ENCODE peak calls at places on chromosomes 4 and X, in eight cellular contexts. K, X, D, N, G, M, H and A are unnamed samples. For H3K4me1 and H3K9me3, the result is how much of the 10 kb centered on the place peaks cover.

GRCh38 chr4:5746829-5747745 is 36.1 kb downstream of the EVC start:
- DNase-seq in K (no peak), X (no peak), D (no peak), N (no peak), G (no peak), M (no peak), H (peak), A (no peak)

GRCh38 chr4:144355809-144356757 is 215.6 kb upstream of the GYPA start:
- DNase-seq in K (no peak), X (no peak), D (no peak), N (peak), G (peak), M (peak), H (peak), A (no peak)

GRCh38 chr4:69026974-69027373 is 69.3 kb upstream of the UGT2B7 start:
- DNase-seq in K (no peak), X (no peak), D (no peak), N (no peak), G (no peak), M (no peak), H (no peak), A (no peak)

GRCh38 chr4:11039494-11040142 is 355.1 kb upstream of the CLNK start:
- DNase-seq in K (no peak), X (no peak), D (no peak), N (no peak), G (no peak), M (no peak), H (no peak), A (no peak)

GRCh38 chr4:139242511-139243051 is 37.4 kb downstream of the MGARP start:
- DNase-seq in K (no peak), X (no peak), D (no peak), N (no peak), G (no peak), M (no peak), H (peak), A (no peak)

GRCh38 chr4:4333265-4333706 is 43.2 kb downstream of the ZBTB49 start:
- DNase-seq in K (no peak), X (peak), D (no peak), N (no peak), G (no peak), M (no peak), H (peak), A (no peak)

GRCh38 chr4:76212851-76213414 is 691 bp downstream of the SCARB2 start:
- DNase-seq in K (peak), X (no peak), D (no peak), N (no peak), G (peak), M (no peak), H (peak), A (no peak)

GRCh38 chrX:99914676-99915075 is 495.4 kb downstream of the PCDH19 start:
- DNase-seq in K (no peak), X (no peak), D (no peak), N (no peak), G (no peak), M (no peak), H (no peak), A (no peak)

GRCh38 chrX:139542652-139543051 is 12.1 kb downstream of the F9 start:
- DNase-seq in K (no peak), X (no peak), D (no peak), N (no peak), G (no peak), M (no peak), H (no peak), A (no peak)

GRCh38 chrX:42491145-42491907 is 286.6 kb downstream of the PPP1R2C start:
- DNase-seq in K (no peak), X (no peak), D (no peak), N (no peak), G (no peak), M (no peak), H (no peak), A (no peak)

GRCh38 chr4:185840953-185841352 is 29.0 kb upstream of the SORBS2 start:
- DNase-seq in K (no peak), X (no peak), D (no peak), N (no peak), G (no peak), M (no peak), H (no peak), A (no peak)

DNA sequence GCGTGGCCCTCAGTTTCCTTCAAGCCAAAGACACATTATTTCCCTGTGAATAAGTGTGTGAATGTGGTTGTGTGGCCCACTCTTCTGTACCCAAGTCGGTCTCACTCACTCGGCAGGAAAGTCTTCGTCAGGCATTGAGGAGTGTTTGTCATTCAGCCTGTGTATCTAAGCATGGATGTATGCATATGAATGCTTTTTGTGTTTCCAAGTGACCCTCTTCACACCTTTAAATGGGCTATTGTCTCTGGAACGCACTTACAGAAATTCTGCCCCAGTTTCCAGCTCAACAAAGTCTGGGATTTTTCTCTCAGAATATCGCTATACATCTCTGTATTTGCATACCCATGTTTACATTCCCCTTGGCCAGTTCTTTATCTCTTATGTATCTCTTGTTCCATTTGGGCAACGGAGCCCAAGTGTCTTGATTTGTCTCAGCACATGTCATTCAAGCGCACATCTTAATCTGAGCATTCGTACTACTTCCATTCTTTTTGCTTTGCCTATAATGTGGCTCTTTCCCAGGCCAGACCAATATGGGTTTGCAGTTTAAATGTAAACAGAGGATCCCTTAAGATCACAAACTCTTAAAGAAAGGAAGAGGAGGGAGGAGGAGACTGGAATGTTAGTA is 4.8 kb downstream of the BCOR start:
- DNase-seq in K (no peak), X (no peak), D (no peak), N (no peak), G (no peak), M (no peak), H (no peak), A (no peak)
- H3K4me3 ChIP-seq in K (no peak), X (no peak), D (no peak), N (no peak), G (no peak), M (no peak), H (no peak), A (no peak)

DNA sequence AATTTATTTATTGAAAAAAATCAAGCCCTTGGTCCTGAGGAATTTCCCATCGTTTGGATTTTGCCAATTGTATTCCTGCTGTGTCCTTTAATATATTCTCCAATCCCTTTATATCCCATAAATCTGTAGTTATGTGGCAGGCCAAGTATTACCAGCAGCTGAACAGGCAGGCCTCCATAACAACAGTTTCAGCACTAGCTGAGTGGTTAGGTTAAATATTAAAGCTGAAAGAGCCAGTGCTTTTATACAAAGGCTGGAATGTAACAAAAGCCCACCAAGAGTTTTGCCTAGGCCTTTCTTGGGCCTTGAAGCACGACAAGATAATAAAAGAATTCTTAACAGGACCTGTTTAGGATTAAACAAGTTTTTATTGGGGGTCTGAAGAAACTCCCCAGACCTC is 366.6 kb upstream of the GALNT7 start:
- DNase-seq in K (no peak), X (no peak), D (no peak), N (no peak), G (no peak), M (no peak), H (no peak), A (no peak)
- H3K4me1 ChIP-seq in K (under half), X (under half), D (under half), N (under half), G (under half), M (under half), H (under half), A (under half)

GRCh38 chrX:153499876-153500275 is 5.1 kb downstream of the BGN start:
- DNase-seq in K (no peak), X (no peak), D (no peak), N (no peak), G (no peak), M (no peak), H (no peak), A (peak)

GRCh38 chrX:153499258-153499657 is 4.5 kb downstream of the BGN start:
- DNase-seq in K (no peak), X (no peak), D (no peak), N (no peak), G (no peak), M (no peak), H (no peak), A (no peak)

GRCh38 chrX:153501530-153501929 is 6.8 kb downstream of the BGN start:
- DNase-seq in K (no peak), X (no peak), D (no peak), N (no peak), G (no peak), M (no peak), H (no peak), A (peak)

GRCh38 chrX:153502131-153502530 is 7.4 kb downstream of the BGN start:
- DNase-seq in K (no peak), X (no peak), D (no peak), N (no peak), G (no peak), M (no peak), H (no peak), A (no peak)

DNA sequence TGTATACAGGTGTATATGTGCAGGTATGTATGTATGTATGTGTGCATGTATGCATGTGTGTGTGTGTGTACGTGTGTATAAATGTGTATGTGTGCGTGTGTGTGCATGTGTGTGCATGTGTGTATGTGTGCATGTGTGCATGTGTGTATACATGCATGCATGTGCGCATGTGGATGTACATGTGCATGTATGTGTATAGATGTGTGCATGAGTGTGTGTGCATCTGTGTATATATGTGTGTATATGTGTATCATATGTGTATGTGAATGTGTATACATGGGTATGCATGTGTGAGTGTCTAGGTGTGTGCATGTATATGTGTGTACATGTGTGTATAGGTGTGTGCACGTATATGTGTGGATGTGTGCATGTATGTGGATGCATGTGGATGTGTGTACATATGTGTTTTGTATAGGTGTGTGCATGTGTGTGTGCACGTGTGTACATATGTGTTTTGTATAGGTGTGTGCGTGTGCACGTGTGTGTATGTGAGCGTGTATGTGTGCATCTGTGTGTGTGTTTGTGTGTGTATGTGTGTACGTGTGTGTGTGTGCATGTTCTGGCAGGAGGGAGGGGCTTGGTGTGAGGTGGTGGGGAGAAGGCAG is 6.0 kb downstream of the BGN start:
- DNase-seq in K (no peak), X (no peak), D (no peak), N (no peak), G (no peak), M (no peak), H (no peak), A (no peak)
- H3K9me3 ChIP-seq in K (under half), X (under half), D (under half), N (under half), G (under half), M (under half), H (under half), A (under half)

GRCh38 chrX:108019382-108019857 is 25.4 kb upstream of the VSIG1 start:
- DNase-seq in K (no peak), X (no peak), D (no peak), N (no peak), G (no peak), M (no peak), H (no peak), A (no peak)

GRCh38 chrX:108020631-108021030 is 24.2 kb upstream of the VSIG1 start:
- DNase-seq in K (no peak), X (no peak), D (no peak), N (peak), G (no peak), M (no peak), H (peak), A (no peak)

GRCh38 chrX:108022491-108023089 is 22.3 kb upstream of the VSIG1 start:
- DNase-seq in K (no peak), X (no peak), D (no peak), N (no peak), G (no peak), M (no peak), H (no peak), A (no peak)

GRCh38 chrX:108018659-108019381 is 26.0 kb upstream of the VSIG1 start:
- DNase-seq in K (no peak), X (no peak), D (no peak), N (no peak), G (no peak), M (no peak), H (no peak), A (no peak)
- H3K4me3 ChIP-seq in K (no peak), X (no peak), D (no peak), N (no peak), G (no peak), M (no peak), H (no peak), A (no peak)

GRCh38 chr4:23851455-23851854 is 38.4 kb downstream of the PPARGC1A start:
- DNase-seq in K (no peak), X (no peak), D (no peak), N (no peak), G (no peak), M (no peak), H (no peak), A (no peak)

GRCh38 chr4:23853986-23854385 is 35.9 kb downstream of the PPARGC1A start:
- DNase-seq in K (no peak), X (no peak), D (no peak), N (no peak), G (no peak), M (no peak), H (no peak), A (no peak)

GRCh38 chr4:23857353-23857752 is 32.5 kb downstream of the PPARGC1A start:
- DNase-seq in K (no peak), X (no peak), D (no peak), N (no peak), G (no peak), M (no peak), H (peak), A (no peak)

GRCh38 chr4:23855912-23856605 is 33.8 kb downstream of the PPARGC1A start:
- DNase-seq in K (no peak), X (no peak), D (no peak), N (no peak), G (no peak), M (no peak), H (peak), A (no peak)

GRCh38 chr4:23856630-23857029 is 33.2 kb downstream of the PPARGC1A start:
- DNase-seq in K (peak), X (peak), D (no peak), N (no peak), G (peak), M (peak), H (peak), A (no peak)
- H3K4me1 ChIP-seq in K (under half), X (under half), D (under half), N (under half), G (under half), M (under half), H (under half), A (under half)

DNA sequence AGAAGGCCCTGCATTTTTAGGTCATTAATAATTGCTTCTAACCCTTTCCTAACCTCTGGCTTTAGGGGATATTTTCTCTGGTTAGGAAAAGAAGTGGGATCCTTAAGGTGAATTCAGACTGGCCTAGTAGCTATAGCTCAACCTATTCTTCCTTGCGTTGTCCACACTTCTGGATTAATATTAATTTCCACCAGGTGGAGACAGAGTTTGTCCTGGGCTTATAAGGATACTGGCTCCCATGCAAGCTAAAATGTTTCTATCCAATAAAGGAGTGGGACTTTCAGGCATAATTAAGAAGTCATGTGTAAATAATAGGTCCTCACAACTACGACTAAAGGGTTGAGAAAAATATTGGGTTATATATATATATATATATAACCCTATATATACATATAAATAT is 860.0 kb upstream of the POU3F4 start:
- DNase-seq in K (no peak), X (no peak), D (no peak), N (no peak), G (no peak), M (no peak), H (no peak), A (no peak)
- H3K9me3 ChIP-seq in K (under half), X (under half), D (under half), N (under half), G (under half), M (under half), H (under half), A (under half)

GRCh38 chr4:1873776-1874175 is 2.6 kb downstream of the NSD2 start:
- DNase-seq in K (no peak), X (peak), D (no peak), N (no peak), G (peak), M (peak), H (no peak), A (no peak)
- H3K4me3 ChIP-seq in K (no peak), X (no peak), D (no peak), N (no peak), G (no peak), M (no peak), H (no peak), A (no peak)

GRCh38 chr4:7128651-7129050 is 60.8 kb upstream of the GRPEL1 start:
- DNase-seq in K (no peak), X (no peak), D (no peak), N (no peak), G (no peak), M (no peak), H (no peak), A (no peak)

GRCh38 chr4:7130610-7131211 is 61.6 kb upstream of the SORCS2 start:
- DNase-seq in K (no peak), X (no peak), D (no peak), N (no peak), G (no peak), M (no peak), H (no peak), A (no peak)

GRCh38 chr4:7131498-7132031 is 60.8 kb upstream of the SORCS2 start:
- DNase-seq in K (no peak), X (no peak), D (no peak), N (no peak), G (no peak), M (no peak), H (no peak), A (no peak)

GRCh38 chr4:7128234-7128633 is 60.4 kb upstream of the GRPEL1 start:
- DNase-seq in K (no peak), X (no peak), D (no peak), N (no peak), G (no peak), M (no peak), H (no peak), A (no peak)

GRCh38 chr4:7129871-7130609 is 62.2 kb upstream of the GRPEL1 start:
- DNase-seq in K (no peak), X (no peak), D (no peak), N (no peak), G (no peak), M (no peak), H (no peak), A (no peak)
- H3K4me1 ChIP-seq in K (under half), X (under half), D (under half), N (under half), G (under half), M (under half), H (under half), A (under half)

DNA sequence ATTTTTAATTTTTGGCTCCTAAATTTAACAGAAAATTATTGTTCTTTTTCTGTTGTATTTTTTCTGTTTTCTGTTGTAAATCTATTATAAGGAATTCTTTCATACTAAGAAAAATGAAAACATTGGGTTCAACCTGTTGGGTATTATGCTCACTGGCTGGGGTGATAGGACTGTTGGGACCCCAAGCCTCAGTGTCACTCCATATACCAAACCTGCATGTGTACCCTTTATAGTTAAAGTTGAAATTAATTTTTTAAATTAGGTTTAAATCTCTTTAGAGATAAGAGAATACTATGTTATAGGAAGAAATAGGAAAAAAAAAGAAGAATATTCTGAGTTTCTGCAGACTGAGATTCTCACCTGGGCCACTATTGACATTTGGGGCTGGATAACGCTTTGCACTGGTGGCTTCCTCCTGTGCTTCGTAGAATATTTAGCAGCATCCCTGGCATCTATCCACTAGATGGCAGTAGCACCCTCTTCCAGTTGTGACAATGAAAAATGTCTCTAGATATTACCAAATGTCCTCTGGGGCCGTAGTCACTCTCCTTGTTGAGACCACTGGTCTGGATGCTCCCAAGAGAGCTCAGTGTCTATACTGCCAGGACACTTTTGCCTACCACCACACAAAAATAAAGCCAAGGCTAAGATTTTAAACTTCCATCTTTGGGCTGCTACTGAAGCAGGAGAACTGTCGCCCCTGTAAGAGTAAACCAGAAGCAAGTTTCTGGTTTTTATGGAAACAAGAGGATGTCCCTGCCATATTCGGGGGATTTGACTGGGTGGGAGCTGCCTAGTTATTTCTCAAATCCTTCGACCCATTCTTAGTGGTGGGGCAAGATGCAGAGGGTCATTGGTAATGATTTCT is 22.4 kb upstream of the CLTRN start:
- DNase-seq in K (peak), X (no peak), D (peak), N (peak), G (peak), M (no peak), H (peak), A (peak)
- H3K9me3 ChIP-seq in K (under half), X (under half), D (under half), N (under half), G (under half), M (under half), H (under half), A (under half)